ENCODE peak calls at places on chromosome 7, in ten cellular contexts. M, G, U, W, C, P, J, O, Y and D are unnamed samples.

GRCh38 chr7:8094164-8095140 is 125.9 kb downstream of the GLCCI1 start:
- DNase-seq in W (no peak), J (no peak), Y (no peak), C (no peak), O (no peak), U (no peak), G (no peak), P (no peak), M (no peak), D (no peak)

GRCh38 chr7:65390588-65390987 is 16.9 kb downstream of the ZNF92 start:
- DNase-seq in M (no peak), C (no peak), O (no peak), J (no peak), Y (no peak), W (no peak), G (no peak), U (no peak), P (no peak), D (no peak)

GRCh38 chr7:103799298-103799697 is 190.2 kb downstream of the RELN start:
- DNase-seq in Y (no peak), U (no peak), C (no peak), W (no peak), J (no peak), P (no peak), G (no peak), O (no peak), M (no peak), D (no peak)

GRCh38 chr7:11516328-11516727 is 315.7 kb downstream of the THSD7A start:
- DNase-seq in W (no peak), C (no peak), G (no peak), J (no peak), P (no peak), O (no peak), M (no peak), Y (no peak), U (no peak), D (no peak)

GRCh38 chr7:94888542-94888941 is 18.9 kb upstream of the PPP1R9A start:
- DNase-seq in G (no peak), O (no peak), J (no peak), W (no peak), P (no peak), Y (peak), C (peak), U (no peak), M (no peak), D (no peak)

GRCh38 chr7:80335473-80336232 is 176.2 kb downstream of the GNAT3 start:
- DNase-seq in J (no peak), W (no peak), G (no peak), U (no peak), M (no peak), O (no peak), Y (no peak), P (no peak), C (peak), D (no peak)

GRCh38 chr7:71133232-71133622 is 1.3 kb downstream of the GALNT17 start:
- DNase-seq in C (no peak), O (peak), G (no peak), U (no peak), W (no peak), Y (no peak), M (no peak), J (no peak), P (no peak), D (no peak)

GRCh38 chr7:26865094-26865388 is 651 bp upstream of the SKAP2 start:
- DNase-seq in J (no peak), O (peak), C (no peak), M (no peak), W (peak), U (no peak), Y (no peak), G (no peak), P (no peak), D (peak)

GRCh38 chr7:151433721-151434400 is 6.1 kb downstream of the CRYGN start:
- DNase-seq in W (no peak), P (no peak), C (no peak), O (no peak), M (peak), Y (no peak), J (no peak), U (peak), G (no peak), D (no peak)

GRCh38 chr7:19969859-19970493 is 196.6 kb upstream of the TMEM196 start:
- DNase-seq in G (no peak), U (no peak), C (no peak), M (no peak), W (no peak), Y (peak), P (no peak), J (no peak), O (no peak), D (no peak)

GRCh38 chr7:129768614-129769399 is 157.3 kb downstream of the NRF1 start:
- DNase-seq in G (no peak), J (no peak), M (no peak), U (no peak), Y (no peak), O (no peak), C (peak), W (no peak), P (no peak), D (no peak)

GRCh38 chr7:47819054-47819920 is 129.0 kb downstream of the PKD1L1 start:
- DNase-seq in U (peak), W (peak), O (peak), Y (peak), G (peak), M (peak), J (no peak), P (peak), C (peak), D (peak)